ENCODE peak calls at places on chromosomes 5 and 9, in five cellular contexts. One of them, this sample, is unnamed.

GRCh38 chr5:395921-396714 is 46.9 kb upstream of the EXOC3 start:
- DNase-seq in stimulated activated CD4-positive, alpha-beta T cell treated with anti-CD3 and anti-CD28 coated beads, Interleukin-1b, Interleukin-23, amount 100 ng/mL, for 4 hours: no peak
- DNase-seq in hypothalamus: no peak
- DNase-seq in fibroblast of pulmonary artery: no peak
- DNase-seq in stimulated activated CD8-positive, alpha-beta memory T cell treated with anti-CD3 and anti-CD28 coated beads, Interleukin-12 subunit alpha, Interleukin-12 subunit beta, amount 100 ng/mL, for 1 hour: no peak
- DNase-seq in this sample: no peak

GRCh38 chr9:95003694-95004451 is 277.4 kb downstream of the AOPEP start:
- DNase-seq in stimulated activated CD4-positive, alpha-beta T cell treated with anti-CD3 and anti-CD28 coated beads, Interleukin-1b, Interleukin-23, amount 100 ng/mL, for 4 hours: no peak
- DNase-seq in hypothalamus: no peak
- DNase-seq in fibroblast of pulmonary artery: peak; percentile 60
- DNase-seq in stimulated activated CD8-positive, alpha-beta memory T cell treated with anti-CD3 and anti-CD28 coated beads, Interleukin-12 subunit alpha, Interleukin-12 subunit beta, amount 100 ng/mL, for 1 hour: no peak
- DNase-seq in this sample: no peak

GRCh38 chr5:73370620-73371583 is 77.7 kb downstream of the FOXD1 start:
- DNase-seq in stimulated activated CD4-positive, alpha-beta T cell treated with anti-CD3 and anti-CD28 coated beads, Interleukin-1b, Interleukin-23, amount 100 ng/mL, for 4 hours: no peak
- DNase-seq in hypothalamus: no peak
- DNase-seq in fibroblast of pulmonary artery: peak; percentile 76
- DNase-seq in stimulated activated CD8-positive, alpha-beta memory T cell treated with anti-CD3 and anti-CD28 coated beads, Interleukin-12 subunit alpha, Interleukin-12 subunit beta, amount 100 ng/mL, for 1 hour: no peak
- DNase-seq in this sample: no peak

GRCh38 chr5:60458669-60459068 is 241.3 kb downstream of the DEPDC1B start:
- DNase-seq in stimulated activated CD4-positive, alpha-beta T cell treated with anti-CD3 and anti-CD28 coated beads, Interleukin-1b, Interleukin-23, amount 100 ng/mL, for 4 hours: no peak
- DNase-seq in hypothalamus: no peak
- DNase-seq in fibroblast of pulmonary artery: no peak
- DNase-seq in stimulated activated CD8-positive, alpha-beta memory T cell treated with anti-CD3 and anti-CD28 coated beads, Interleukin-12 subunit alpha, Interleukin-12 subunit beta, amount 100 ng/mL, for 1 hour: no peak
- DNase-seq in this sample: no peak

GRCh38 chr9:121282309-121283071 is 14.5 kb downstream of the GSN start:
- DNase-seq in stimulated activated CD4-positive, alpha-beta T cell treated with anti-CD3 and anti-CD28 coated beads, Interleukin-1b, Interleukin-23, amount 100 ng/mL, for 4 hours: no peak
- DNase-seq in hypothalamus: no peak
- DNase-seq in fibroblast of pulmonary artery: peak; percentile 85
- DNase-seq in stimulated activated CD8-positive, alpha-beta memory T cell treated with anti-CD3 and anti-CD28 coated beads, Interleukin-12 subunit alpha, Interleukin-12 subunit beta, amount 100 ng/mL, for 1 hour: no peak
- DNase-seq in this sample: no peak

GRCh38 chr5:93586948-93587918 is 4.2 kb downstream of the NR2F1 start:
- DNase-seq in stimulated activated CD4-positive, alpha-beta T cell treated with anti-CD3 and anti-CD28 coated beads, Interleukin-1b, Interleukin-23, amount 100 ng/mL, for 4 hours: no peak
- DNase-seq in hypothalamus: no peak
- DNase-seq in fibroblast of pulmonary artery: no peak
- DNase-seq in stimulated activated CD8-positive, alpha-beta memory T cell treated with anti-CD3 and anti-CD28 coated beads, Interleukin-12 subunit alpha, Interleukin-12 subunit beta, amount 100 ng/mL, for 1 hour: no peak
- DNase-seq in this sample: no peak

GRCh38 chr5:154356958-154357357 is 88.8 kb upstream of the SAP30L start:
- DNase-seq in stimulated activated CD4-positive, alpha-beta T cell treated with anti-CD3 and anti-CD28 coated beads, Interleukin-1b, Interleukin-23, amount 100 ng/mL, for 4 hours: no peak
- DNase-seq in hypothalamus: no peak
- DNase-seq in fibroblast of pulmonary artery: no peak
- DNase-seq in stimulated activated CD8-positive, alpha-beta memory T cell treated with anti-CD3 and anti-CD28 coated beads, Interleukin-12 subunit alpha, Interleukin-12 subunit beta, amount 100 ng/mL, for 1 hour: no peak
- DNase-seq in this sample: no peak

GRCh38 chr9:33025572-33026347 is 687 bp downstream of the DNAJA1 start:
- DNase-seq in stimulated activated CD4-positive, alpha-beta T cell treated with anti-CD3 and anti-CD28 coated beads, Interleukin-1b, Interleukin-23, amount 100 ng/mL, for 4 hours: peak; percentile 68
- DNase-seq in hypothalamus: peak; percentile 57
- DNase-seq in fibroblast of pulmonary artery: peak; percentile 41
- DNase-seq in stimulated activated CD8-positive, alpha-beta memory T cell treated with anti-CD3 and anti-CD28 coated beads, Interleukin-12 subunit alpha, Interleukin-12 subunit beta, amount 100 ng/mL, for 1 hour: peak; percentile 56
- DNase-seq in this sample: peak; percentile 76

GRCh38 chr9:34203275-34204010 is 24.6 kb downstream of the UBAP1 start:
- DNase-seq in stimulated activated CD4-positive, alpha-beta T cell treated with anti-CD3 and anti-CD28 coated beads, Interleukin-1b, Interleukin-23, amount 100 ng/mL, for 4 hours: no peak
- DNase-seq in hypothalamus: no peak
- DNase-seq in fibroblast of pulmonary artery: no peak
- DNase-seq in stimulated activated CD8-positive, alpha-beta memory T cell treated with anti-CD3 and anti-CD28 coated beads, Interleukin-12 subunit alpha, Interleukin-12 subunit beta, amount 100 ng/mL, for 1 hour: no peak
- DNase-seq in this sample: no peak

GRCh38 chr9:86946712-86947145 is 577 bp downstream of the GAS1 start:
- DNase-seq in stimulated activated CD4-positive, alpha-beta T cell treated with anti-CD3 and anti-CD28 coated beads, Interleukin-1b, Interleukin-23, amount 100 ng/mL, for 4 hours: no peak
- DNase-seq in hypothalamus: no peak
- DNase-seq in fibroblast of pulmonary artery: peak; percentile 66
- DNase-seq in stimulated activated CD8-positive, alpha-beta memory T cell treated with anti-CD3 and anti-CD28 coated beads, Interleukin-12 subunit alpha, Interleukin-12 subunit beta, amount 100 ng/mL, for 1 hour: no peak
- DNase-seq in this sample: no peak

GRCh38 chr9:125732562-125732961 is 14.6 kb upstream of the PBX3 start:
- DNase-seq in stimulated activated CD4-positive, alpha-beta T cell treated with anti-CD3 and anti-CD28 coated beads, Interleukin-1b, Interleukin-23, amount 100 ng/mL, for 4 hours: no peak
- DNase-seq in hypothalamus: no peak
- DNase-seq in fibroblast of pulmonary artery: peak; percentile 18
- DNase-seq in stimulated activated CD8-positive, alpha-beta memory T cell treated with anti-CD3 and anti-CD28 coated beads, Interleukin-12 subunit alpha, Interleukin-12 subunit beta, amount 100 ng/mL, for 1 hour: no peak
- DNase-seq in this sample: no peak

GRCh38 chr5:39138892-39139291 is 64.7 kb upstream of the RICTOR start:
- DNase-seq in stimulated activated CD4-positive, alpha-beta T cell treated with anti-CD3 and anti-CD28 coated beads, Interleukin-1b, Interleukin-23, amount 100 ng/mL, for 4 hours: no peak
- DNase-seq in hypothalamus: no peak
- DNase-seq in fibroblast of pulmonary artery: peak; percentile 88
- DNase-seq in stimulated activated CD8-positive, alpha-beta memory T cell treated with anti-CD3 and anti-CD28 coated beads, Interleukin-12 subunit alpha, Interleukin-12 subunit beta, amount 100 ng/mL, for 1 hour: no peak
- DNase-seq in this sample: no peak

GRCh38 chr5:167479796-167480195 is 811.6 kb upstream of the WWC1 start:
- DNase-seq in stimulated activated CD4-positive, alpha-beta T cell treated with anti-CD3 and anti-CD28 coated beads, Interleukin-1b, Interleukin-23, amount 100 ng/mL, for 4 hours: no peak
- DNase-seq in hypothalamus: no peak
- DNase-seq in fibroblast of pulmonary artery: no peak
- DNase-seq in stimulated activated CD8-positive, alpha-beta memory T cell treated with anti-CD3 and anti-CD28 coated beads, Interleukin-12 subunit alpha, Interleukin-12 subunit beta, amount 100 ng/mL, for 1 hour: no peak
- DNase-seq in this sample: no peak

GRCh38 chr9:128554155-128554862 is 1.9 kb downstream of the SPTAN1 start:
- DNase-seq in stimulated activated CD4-positive, alpha-beta T cell treated with anti-CD3 and anti-CD28 coated beads, Interleukin-1b, Interleukin-23, amount 100 ng/mL, for 4 hours: no peak
- DNase-seq in hypothalamus: no peak
- DNase-seq in fibroblast of pulmonary artery: peak; percentile 97
- DNase-seq in stimulated activated CD8-positive, alpha-beta memory T cell treated with anti-CD3 and anti-CD28 coated beads, Interleukin-12 subunit alpha, Interleukin-12 subunit beta, amount 100 ng/mL, for 1 hour: no peak
- DNase-seq in this sample: peak; percentile 62

GRCh38 chr5:120465281-120465961 is 1.3 kb downstream of the PRR16 start:
- DNase-seq in stimulated activated CD4-positive, alpha-beta T cell treated with anti-CD3 and anti-CD28 coated beads, Interleukin-1b, Interleukin-23, amount 100 ng/mL, for 4 hours: no peak
- DNase-seq in hypothalamus: no peak
- DNase-seq in fibroblast of pulmonary artery: no peak
- DNase-seq in stimulated activated CD8-positive, alpha-beta memory T cell treated with anti-CD3 and anti-CD28 coated beads, Interleukin-12 subunit alpha, Interleukin-12 subunit beta, amount 100 ng/mL, for 1 hour: no peak
- DNase-seq in this sample: no peak

GRCh38 chr9:91720746-91721705 is 229.0 kb downstream of the ROR2 start:
- DNase-seq in stimulated activated CD4-positive, alpha-beta T cell treated with anti-CD3 and anti-CD28 coated beads, Interleukin-1b, Interleukin-23, amount 100 ng/mL, for 4 hours: no peak
- DNase-seq in hypothalamus: no peak
- DNase-seq in fibroblast of pulmonary artery: no peak
- DNase-seq in stimulated activated CD8-positive, alpha-beta memory T cell treated with anti-CD3 and anti-CD28 coated beads, Interleukin-12 subunit alpha, Interleukin-12 subunit beta, amount 100 ng/mL, for 1 hour: no peak
- DNase-seq in this sample: peak; percentile 91

GRCh38 chr5:74864823-74865222 is 1.4 kb downstream of the FAM169A start:
- DNase-seq in stimulated activated CD4-positive, alpha-beta T cell treated with anti-CD3 and anti-CD28 coated beads, Interleukin-1b, Interleukin-23, amount 100 ng/mL, for 4 hours: no peak
- DNase-seq in hypothalamus: no peak
- DNase-seq in fibroblast of pulmonary artery: no peak
- DNase-seq in stimulated activated CD8-positive, alpha-beta memory T cell treated with anti-CD3 and anti-CD28 coated beads, Interleukin-12 subunit alpha, Interleukin-12 subunit beta, amount 100 ng/mL, for 1 hour: no peak
- DNase-seq in this sample: no peak

This sample was measured in OCI-LY7.